ENCODE peak calls at places on chromosomes 2 and 18, in ten cellular contexts. P, S, R, Y, J, A, M, T, L and F are unnamed samples. For H3K27me3, the result is how much of the 10 kb centered on the place peaks cover.

GRCh38 chr18:12703714-12704113 is 872 bp downstream of the PSMG2 start:
- DNase-seq in J (no peak), T (no peak), M (no peak), A (no peak), Y (no peak), R (no peak), S (no peak), L (no peak), P (no peak), F (peak)

GRCh38 chr18:11553098-11553940 is 56.1 kb upstream of the SLC35G4 start:
- DNase-seq in S (no peak), T (no peak), P (no peak), Y (peak), R (peak), M (no peak), L (peak), A (peak), J (no peak), F (peak)

GRCh38 chr2:71226391-71226964 is 425 bp downstream of the PAIP2B start:
- DNase-seq in R (peak), J (peak), S (peak), T (peak), A (no peak), P (peak), Y (no peak), L (no peak), M (no peak), F (peak)

GRCh38 chr2:203875471-203875870 is 7.9 kb downstream of the CTLA4 start:
- DNase-seq in P (no peak), M (no peak), S (no peak), R (no peak), L (no peak), J (no peak), A (no peak), T (no peak), Y (no peak), F (no peak)

GRCh38 chr18:35393716-35394115 is 16.6 kb upstream of the ZNF396 start:
- DNase-seq in T (no peak), J (no peak), P (no peak), S (no peak), L (no peak), A (no peak), Y (no peak), R (no peak), M (no peak), F (no peak)

GRCh38 chr2:230570987-230571386 is 141.7 kb upstream of the CAB39 start:
- DNase-seq in A (no peak), P (no peak), J (no peak), L (no peak), M (no peak), S (no peak), R (no peak), T (no peak), Y (no peak), F (no peak)

GRCh38 chr2:54475285-54475684 is 19.2 kb downstream of the SPTBN1 start:
- DNase-seq in R (peak), S (no peak), A (no peak), L (no peak), J (no peak), P (no peak), M (no peak), Y (no peak), T (no peak), F (no peak)

GRCh38 chr2:18262601-18263000 is 297.9 kb downstream of the RDH14 start:
- DNase-seq in Y (no peak), S (no peak), J (no peak), R (no peak), P (no peak), A (no peak), L (no peak), M (no peak), T (no peak), F (no peak)

GRCh38 chr18:48340502-48340901 is 68.7 kb downstream of the ZBTB7C start:
- DNase-seq in A (no peak), T (no peak), L (no peak), P (no peak), Y (no peak), R (no peak), J (peak), M (no peak), S (no peak), F (no peak)

GRCh38 chr18:45687617-45688016 is 36.4 kb upstream of the SLC14A1 start:
- DNase-seq in T (no peak), R (no peak), P (peak), M (no peak), A (no peak), J (no peak), Y (no peak), L (no peak), S (no peak), F (no peak)

GRCh38 chr2:119468154-119468955 is 36.7 kb downstream of the TMEM37 start:
- DNase-seq in T (no peak), M (no peak), L (no peak), R (no peak), P (no peak), S (no peak), J (no peak), A (no peak), Y (no peak), F (no peak)

GRCh38 chr2:212177724-212178123 is 360.9 kb downstream of the ERBB4 start:
- DNase-seq in Y (peak), R (no peak), L (no peak), A (peak), J (no peak), P (no peak), S (no peak), M (no peak), T (no peak), F (peak)

GRCh38 chr2:28896906-28897305 is 2.4 kb downstream of the WDR43 start:
- DNase-seq in M (no peak), P (no peak), R (no peak), T (no peak), L (no peak), Y (no peak), J (no peak), A (no peak), S (no peak), F (peak)

GRCh38 chr2:238166391-238167343 is 7.9 kb downstream of the ERFE start:
- DNase-seq in T (peak), P (peak), A (no peak), S (no peak), M (no peak), Y (no peak), R (no peak), L (no peak), J (peak), F (peak)

GRCh38 chr2:68994864-68995263 is 18.1 kb upstream of the ANTXR1 start:
- DNase-seq in A (no peak), M (no peak), Y (no peak), S (peak), J (peak), P (no peak), R (no peak), L (no peak), T (no peak), F (no peak)

GRCh38 chr2:9178110-9178904 is 28.3 kb upstream of the ASAP2 start:
- DNase-seq in M (no peak), Y (no peak), P (no peak), S (no peak), J (no peak), L (no peak), T (no peak), A (no peak), R (peak), F (no peak)

GRCh38 chr2:233974530-233975071 is 57.4 kb downstream of the TRPM8 start:
- DNase-seq in M (no peak), L (peak), Y (peak), S (no peak), J (no peak), A (peak), T (no peak), R (peak), P (no peak), F (no peak)

GRCh38 chr2:230890696-230891095 is 26.0 kb downstream of the ITM2C start:
- DNase-seq in L (no peak), Y (no peak), R (no peak), P (peak), J (peak), S (no peak), T (peak), A (no peak), M (no peak), F (no peak)

GRCh38 chr2:96195410-96196071 is 13.1 kb downstream of the STARD7 start:
- DNase-seq in Y (no peak), A (no peak), M (no peak), S (no peak), P (peak), L (peak), T (peak), R (no peak), J (no peak), F (no peak)

GRCh38 chr2:127701651-127702394 is 526 bp downstream of the SFT2D3 start:
- DNase-seq in A (peak), M (peak), L (no peak), J (peak), R (peak), Y (peak), T (peak), P (peak), S (peak), F (peak)

DNA sequence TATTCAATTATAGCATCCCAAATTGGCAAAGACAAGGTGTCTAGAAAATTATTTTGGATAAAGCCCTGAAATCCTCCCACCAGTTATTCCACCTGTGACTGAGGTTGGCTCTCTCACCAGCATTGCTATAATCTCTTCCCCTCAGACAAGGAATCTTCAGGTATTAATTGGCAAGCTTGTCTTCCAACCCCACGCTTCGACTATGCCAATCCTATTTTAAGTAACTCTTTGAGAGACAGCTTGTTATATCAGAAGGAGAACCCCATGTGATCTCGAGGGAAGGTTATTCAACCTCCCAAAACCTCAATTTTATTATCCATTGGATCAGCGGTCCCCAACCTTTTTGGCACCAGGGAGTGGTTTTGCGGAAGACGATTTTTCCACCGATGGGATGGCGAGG is 54.5 kb upstream of the NEDD4L start:
- DNase-seq in S (no peak), T (no peak), L (no peak), P (no peak), A (no peak), M (no peak), J (no peak), Y (no peak), R (no peak), F (no peak)
- H3K4me3 ChIP-seq in S (no peak), T (no peak), L (no peak), P (no peak), A (no peak), M (no peak), J (no peak), Y (no peak), R (no peak), F (no peak)

GRCh38 chr2:186381573-186381972 is 104.5 kb upstream of the ZC3H15 start:
- DNase-seq in M (no peak), T (no peak), A (no peak), L (no peak), P (no peak), R (no peak), Y (no peak), J (no peak), S (no peak), F (no peak)
- H3K27me3 ChIP-seq in M (under half), T (under half), A (under half), L (under half), P (under half), R (under half), Y (under half), J (under half), S (under half), F (under half)

DNA sequence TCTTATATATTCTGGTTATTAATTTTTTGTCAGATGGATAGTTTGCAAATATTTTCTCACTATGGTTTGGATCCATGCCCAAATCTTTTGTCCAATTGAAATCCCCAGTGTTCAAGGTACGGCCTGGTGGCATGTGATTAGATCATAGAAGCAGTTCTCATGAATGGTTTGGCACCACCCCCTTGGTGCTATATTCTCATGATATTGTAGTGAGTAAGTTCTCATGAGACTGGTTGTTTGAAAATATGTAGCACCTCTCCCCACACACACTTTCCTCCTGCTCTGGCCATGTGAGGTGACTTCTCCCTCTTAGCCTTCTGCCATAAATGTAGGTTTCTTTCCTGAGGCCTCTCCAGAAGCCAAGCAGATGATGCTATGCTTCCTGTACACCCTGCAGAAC is 107.7 kb upstream of the KYNU start:
- DNase-seq in S (no peak), M (no peak), T (no peak), L (no peak), P (no peak), Y (no peak), J (no peak), R (no peak), A (no peak), F (no peak)
- H3K4me3 ChIP-seq in S (no peak), M (no peak), T (no peak), L (no peak), P (no peak), Y (no peak), J (no peak), R (no peak), A (no peak), F (no peak)

DNA sequence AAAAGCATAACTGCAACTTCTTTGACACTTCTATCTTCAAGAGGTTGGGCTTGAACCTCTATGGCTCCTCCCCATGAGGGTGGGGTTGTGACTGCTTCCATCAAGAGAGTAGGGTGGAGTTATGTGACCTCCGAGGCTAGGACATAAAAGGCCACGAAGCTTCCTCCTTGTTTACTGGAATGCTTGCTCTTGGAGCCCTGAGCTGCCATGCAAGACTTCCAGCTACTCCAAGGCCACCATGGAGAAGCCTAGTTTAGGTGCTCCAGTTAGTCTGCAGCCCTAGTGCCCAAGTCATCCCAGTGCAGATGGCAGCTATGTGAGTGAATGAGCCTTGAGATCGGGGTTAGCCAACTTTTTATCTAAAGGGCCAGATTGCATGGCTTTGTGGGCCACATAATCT is 2.4 kb upstream of the MERTK start:
- DNase-seq in L (no peak), P (no peak), S (no peak), M (no peak), T (no peak), A (no peak), Y (no peak), R (no peak), J (no peak), F (no peak)
- H3K27me3 ChIP-seq in L (under half), P (under half), S (under half), M (under half), T (under half), A (under half), Y (under half), R (under half), J (under half), F (under half)

DNA sequence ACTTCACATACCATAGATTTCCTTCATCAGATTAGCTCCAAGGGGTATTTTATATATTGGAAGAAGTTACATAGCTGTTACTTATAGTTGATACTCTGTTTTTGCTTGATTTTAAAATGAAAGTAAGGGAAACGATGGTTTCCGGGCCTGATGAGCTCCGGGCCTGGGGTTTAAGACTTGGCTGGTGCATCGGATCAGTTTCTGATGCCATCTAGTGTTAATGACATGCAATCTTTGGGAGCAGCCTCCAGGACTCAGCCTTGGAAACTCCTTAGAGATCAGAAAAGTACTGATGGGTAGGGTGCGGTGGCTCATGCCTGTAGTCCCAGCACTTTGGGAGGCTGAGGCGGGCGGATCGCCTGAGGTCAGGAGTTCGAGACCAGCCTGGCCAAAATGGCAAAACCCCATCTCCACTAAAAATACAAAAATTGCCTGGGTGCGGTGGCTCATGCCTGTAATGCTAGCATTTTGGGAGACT is 47.1 kb upstream of the CNOT11 start:
- DNase-seq in L (peak), M (no peak), S (peak), R (peak), Y (peak), P (no peak), A (peak), J (no peak), T (no peak), F (peak)
- H3K4me3 ChIP-seq in L (peak), M (peak), S (peak), R (no peak), Y (no peak), P (no peak), A (peak), J (no peak), T (no peak), F (no peak)

GRCh38 chr2:74556831-74557370 is 2.4 kb downstream of the DOK1 start:
- DNase-seq in T (no peak), P (no peak), J (no peak), A (no peak), R (no peak), M (no peak), L (no peak), S (no peak), Y (no peak), F (no peak)
- H3K27me3 ChIP-seq in T (under half), P (under half), J (under half), A (under half), R (under half), M (under half), L (under half), S (under half), Y (under half), F (half or more)

GRCh38 chr2:100812573-100812972 is 7.4 kb upstream of the NPAS2 start:
- DNase-seq in M (no peak), R (no peak), L (no peak), J (no peak), A (no peak), P (no peak), S (no peak), T (no peak), Y (no peak), F (no peak)
- H3K4me3 ChIP-seq in M (no peak), R (no peak), L (no peak), J (no peak), A (no peak), P (no peak), S (no peak), T (no peak), Y (no peak), F (no peak)

GRCh38 chr2:146094185-146094584 is 1574.3 kb upstream of the ZEB2 start:
- DNase-seq in J (no peak), S (no peak), L (no peak), Y (no peak), T (no peak), A (no peak), P (no peak), R (no peak), M (no peak), F (no peak)
- H3K27me3 ChIP-seq in J (under half), S (under half), L (under half), Y (under half), T (under half), A (under half), P (under half), R (under half), M (under half), F (under half)